ENCODE peak calls at places on chromosome 7, in seven cellular contexts. M is A549, W is HCT116, B is HepG2, Q is GM12878, L is SK-N-SH, T is K562. H is an unnamed sample.

GRCh38 chr7:151057038-151057736 is 510 bp downstream of the CDK5 start:
- DNase-seq in M (no peak), W (no peak), B (no peak), Q (no peak), L (peak), T (no peak), H (peak)

GRCh38 chr7:132202541-132202940 is 373.7 kb downstream of the PLXNA4 start:
- DNase-seq in M (no peak), W (no peak), B (no peak), Q (no peak), L (no peak), T (no peak), H (no peak)

GRCh38 chr7:107594961-107595737 is 15.1 kb downstream of the BCAP29 start:
- DNase-seq in M (peak), W (no peak), B (no peak), Q (no peak), L (no peak), T (no peak), H (no peak)

GRCh38 chr7:144834516-144835165 is 1.2 kb downstream of the TPK1 start:
- DNase-seq in M (peak), W (no peak), B (no peak), Q (peak), L (peak), T (peak), H (peak)

GRCh38 chr7:119720541-119720940 is 552.4 kb upstream of the KCND2 start:
- DNase-seq in M (peak), W (peak), B (no peak), Q (no peak), L (no peak), T (peak), H (no peak)

GRCh38 chr7:152851881-152852417 is 92.4 kb downstream of the ACTR3B start:
- DNase-seq in M (no peak), W (no peak), B (no peak), Q (no peak), L (no peak), T (no peak), H (no peak)

GRCh38 chr7:91694221-91694856 is 186.2 kb downstream of the MTERF1 start:
- DNase-seq in M (no peak), W (no peak), B (no peak), Q (no peak), L (no peak), T (no peak), H (no peak)

GRCh38 chr7:24373556-24373955 is 89.6 kb downstream of the NPY start:
- DNase-seq in M (no peak), W (no peak), B (no peak), Q (no peak), L (no peak), T (no peak), H (no peak)

GRCh38 chr7:82179311-82179710 is 264.3 kb downstream of the CACNA2D1 start:
- DNase-seq in M (no peak), W (no peak), B (no peak), Q (no peak), L (no peak), T (no peak), H (peak)

GRCh38 chr7:19051767-19052375 is 65.6 kb downstream of the TWIST1 start:
- DNase-seq in M (peak), W (peak), B (peak), Q (no peak), L (peak), T (peak), H (peak)

GRCh38 chr7:44607141-44608068 is 978 bp downstream of the OGDH start:
- DNase-seq in M (no peak), W (no peak), B (no peak), Q (no peak), L (no peak), T (no peak), H (no peak)

GRCh38 chr7:30970074-30970473 is 6.3 kb downstream of the GHRHR start:
- DNase-seq in M (no peak), W (no peak), B (no peak), Q (no peak), L (no peak), T (no peak), H (no peak)
- H3K4me2 ChIP-seq in M (no peak), W (no peak), B (no peak), Q (no peak), L (no peak), T (no peak), H (no peak)

GRCh38 chr7:4725014-4725951 is 43.2 kb downstream of the FOXK1 start:
- DNase-seq in M (peak), W (no peak), B (peak), Q (no peak), L (peak), T (no peak), H (peak)
- TF ChIP-seq REST in M (no peak), W (no peak), B (no peak), Q (no peak), L (no peak), T (no peak), H (no peak)

DNA sequence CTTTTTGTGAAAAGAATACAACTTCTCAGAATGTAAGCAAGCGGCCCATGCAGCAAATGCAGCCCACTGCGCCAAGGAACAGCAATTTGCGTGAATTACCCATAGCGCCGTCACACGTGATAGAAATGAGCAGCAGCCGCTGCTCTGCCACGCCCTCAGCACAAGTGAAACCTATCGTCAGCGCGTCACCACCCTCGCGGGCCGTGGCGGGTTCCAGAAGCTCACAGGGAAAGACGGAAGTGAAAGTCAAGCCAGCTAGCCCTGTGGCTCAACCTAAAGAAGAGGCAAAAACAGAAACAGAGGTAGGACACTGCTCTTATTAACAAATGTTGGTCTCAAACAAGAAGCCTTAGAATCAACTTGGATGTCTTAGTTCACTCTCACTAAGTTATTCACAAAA is 70.5 kb downstream of the SHH start:
- DNase-seq in M (no peak), W (no peak), B (no peak), Q (no peak), L (no peak), T (no peak), H (no peak)
- H3K4me2 ChIP-seq in M (no peak), W (no peak), B (no peak), Q (peak), L (no peak), T (no peak), H (no peak)

GRCh38 chr7:98958968-98959367 is 80.6 kb downstream of the TRRAP start:
- DNase-seq in M (no peak), W (no peak), B (no peak), Q (no peak), L (no peak), T (no peak), H (no peak)
- TF ChIP-seq REST in M (no peak), W (no peak), B (no peak), Q (no peak), L (no peak), T (no peak), H (no peak)

DNA sequence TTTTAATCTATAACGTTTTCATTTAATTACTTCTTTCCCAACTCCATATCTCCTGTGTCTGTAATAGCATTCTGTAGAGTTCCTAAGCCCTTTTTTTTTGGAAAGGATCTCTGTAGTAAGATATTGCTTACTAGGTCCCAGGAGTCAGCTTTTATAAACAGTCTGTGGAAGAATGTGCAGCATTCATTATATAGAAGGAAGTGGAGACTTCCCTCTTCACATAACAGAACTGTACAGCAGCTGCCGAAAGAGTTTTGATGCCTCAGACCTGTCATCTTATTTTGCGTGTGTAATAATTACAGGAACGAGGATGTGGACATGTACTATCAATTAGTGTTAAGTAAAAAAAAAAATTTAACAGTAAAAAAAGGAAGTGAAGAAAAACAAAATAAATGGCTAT is 7.4 kb upstream of the STEAP4 start:
- DNase-seq in M (no peak), W (no peak), B (no peak), Q (no peak), L (no peak), T (no peak), H (no peak)
- H3K4me2 ChIP-seq in M (no peak), W (no peak), B (no peak), Q (no peak), L (no peak), T (no peak), H (no peak)

GRCh38 chr7:38311329-38311937 is 38.0 kb upstream of the TARP start:
- DNase-seq in M (peak), W (no peak), B (no peak), Q (no peak), L (peak), T (peak), H (peak)
- TF ChIP-seq REST in M (no peak), W (no peak), B (no peak), Q (no peak), L (no peak), T (no peak), H (no peak)

DNA sequence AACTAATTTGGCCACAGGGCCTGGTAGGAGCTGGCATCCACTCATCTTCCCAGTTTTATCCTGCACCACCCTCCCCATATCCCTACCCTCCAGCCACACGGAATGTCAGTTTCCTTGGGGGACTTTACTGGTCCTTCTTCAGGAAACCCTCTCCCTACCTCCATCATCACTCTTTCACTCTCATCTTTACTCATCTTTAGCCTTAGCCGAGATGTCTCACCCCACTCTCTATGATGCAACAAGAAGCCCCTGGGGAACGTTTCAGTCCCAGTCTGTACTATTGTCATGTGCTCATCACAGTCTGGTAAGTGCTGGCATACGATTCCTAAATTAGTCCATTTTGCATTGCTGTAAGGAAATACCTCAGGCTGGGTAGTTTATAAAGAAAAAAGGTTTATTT is 34.9 kb upstream of the TMEM248 start:
- DNase-seq in M (no peak), W (no peak), B (no peak), Q (peak), L (no peak), T (no peak), H (no peak)
- H3K4me2 ChIP-seq in M (no peak), W (no peak), B (no peak), Q (peak), L (no peak), T (no peak), H (no peak)

GRCh38 chr7:12647364-12648219 is 39.8 kb upstream of the ARL4A start:
- DNase-seq in M (peak), W (peak), B (peak), Q (no peak), L (no peak), T (peak), H (no peak)
- TF ChIP-seq REST in M (no peak), W (no peak), B (no peak), Q (no peak), L (no peak), T (no peak), H (no peak)

GRCh38 chr7:130266258-130266960 is at the start of gene CPA2:
- DNase-seq in M (no peak), W (no peak), B (no peak), Q (no peak), L (no peak), T (no peak), H (no peak)
- H3K4me2 ChIP-seq in M (no peak), W (no peak), B (no peak), Q (no peak), L (no peak), T (no peak), H (no peak)

H was measured in GM23338.